ENCODE peak calls at places on chromosomes 3 and 15, in ten cellular contexts. One of them, this sample, is unnamed.

GRCh38 chr15:42107483-42107882 is 13.1 kb upstream of the PLA2G4D start:
- DNase-seq in fibroblast of mammary gland: no peak
- DNase-seq in body of pancreas: peak
- DNase-seq in tibial nerve: no peak
- DNase-seq in choroid plexus epithelial cell: no peak
- DNase-seq in cardiac fibroblast: no peak
- DNase-seq in coronary artery: no peak
- DNase-seq in AG04450: no peak
- DNase-seq in cardiac muscle cell: no peak
- DNase-seq in MCF 10A: no peak
- DNase-seq in this sample: no peak

GRCh38 chr3:38563070-38563901 is 67.1 kb downstream of the EXOG start:
- DNase-seq in fibroblast of mammary gland: no peak
- DNase-seq in body of pancreas: peak
- DNase-seq in tibial nerve: no peak
- DNase-seq in choroid plexus epithelial cell: no peak
- DNase-seq in cardiac fibroblast: no peak
- DNase-seq in coronary artery: peak
- DNase-seq in AG04450: no peak
- DNase-seq in cardiac muscle cell: no peak
- DNase-seq in MCF 10A: no peak
- DNase-seq in this sample: peak

GRCh38 chr15:75153084-75153483 is 48.6 kb upstream of the C15orf39 start:
- DNase-seq in fibroblast of mammary gland: peak
- DNase-seq in body of pancreas: no peak
- DNase-seq in tibial nerve: no peak
- DNase-seq in choroid plexus epithelial cell: peak
- DNase-seq in cardiac fibroblast: peak
- DNase-seq in coronary artery: no peak
- DNase-seq in AG04450: no peak
- DNase-seq in cardiac muscle cell: peak
- DNase-seq in MCF 10A: peak
- DNase-seq in this sample: no peak

GRCh38 chr3:132803889-132804288 is 81.7 kb upstream of the NPHP3 start:
- DNase-seq in fibroblast of mammary gland: no peak
- DNase-seq in body of pancreas: no peak
- DNase-seq in tibial nerve: no peak
- DNase-seq in choroid plexus epithelial cell: no peak
- DNase-seq in cardiac fibroblast: no peak
- DNase-seq in coronary artery: no peak
- DNase-seq in AG04450: no peak
- DNase-seq in cardiac muscle cell: no peak
- DNase-seq in MCF 10A: no peak
- DNase-seq in this sample: no peak

GRCh38 chr3:66428733-66429132 is 72.1 kb downstream of the LRIG1 start:
- DNase-seq in fibroblast of mammary gland: peak
- DNase-seq in body of pancreas: peak
- DNase-seq in tibial nerve: peak
- DNase-seq in choroid plexus epithelial cell: peak
- DNase-seq in cardiac fibroblast: peak
- DNase-seq in coronary artery: no peak
- DNase-seq in AG04450: peak
- DNase-seq in cardiac muscle cell: no peak
- DNase-seq in MCF 10A: peak
- DNase-seq in this sample: no peak

GRCh38 chr15:48595988-48596387 is 49.5 kb downstream of the FBN1 start:
- DNase-seq in fibroblast of mammary gland: no peak
- DNase-seq in body of pancreas: no peak
- DNase-seq in tibial nerve: no peak
- DNase-seq in choroid plexus epithelial cell: no peak
- DNase-seq in cardiac fibroblast: no peak
- DNase-seq in coronary artery: no peak
- DNase-seq in AG04450: no peak
- DNase-seq in cardiac muscle cell: no peak
- DNase-seq in MCF 10A: no peak
- DNase-seq in this sample: no peak

GRCh38 chr3:153840487-153840886 is 280.7 kb upstream of the ARHGEF26 start:
- DNase-seq in fibroblast of mammary gland: no peak
- DNase-seq in body of pancreas: no peak
- DNase-seq in tibial nerve: no peak
- DNase-seq in choroid plexus epithelial cell: no peak
- DNase-seq in cardiac fibroblast: no peak
- DNase-seq in coronary artery: no peak
- DNase-seq in AG04450: no peak
- DNase-seq in cardiac muscle cell: no peak
- DNase-seq in MCF 10A: no peak
- DNase-seq in this sample: no peak

GRCh38 chr3:188797045-188797444 is 374.7 kb upstream of the TPRG1 start:
- DNase-seq in fibroblast of mammary gland: no peak
- DNase-seq in body of pancreas: no peak
- DNase-seq in tibial nerve: no peak
- DNase-seq in choroid plexus epithelial cell: peak
- DNase-seq in cardiac fibroblast: no peak
- DNase-seq in coronary artery: no peak
- DNase-seq in AG04450: no peak
- DNase-seq in cardiac muscle cell: no peak
- DNase-seq in MCF 10A: no peak
- DNase-seq in this sample: no peak

GRCh38 chr3:131535131-131535530 is 32.4 kb upstream of the MRPL3 start:
- DNase-seq in fibroblast of mammary gland: peak
- DNase-seq in body of pancreas: no peak
- DNase-seq in tibial nerve: no peak
- DNase-seq in choroid plexus epithelial cell: no peak
- DNase-seq in cardiac fibroblast: peak
- DNase-seq in coronary artery: no peak
- DNase-seq in AG04450: no peak
- DNase-seq in cardiac muscle cell: no peak
- DNase-seq in MCF 10A: peak
- DNase-seq in this sample: no peak

GRCh38 chr15:30985081-30985531 is 6.3 kb downstream of the MTMR10 start:
- DNase-seq in fibroblast of mammary gland: peak
- DNase-seq in body of pancreas: peak
- DNase-seq in tibial nerve: no peak
- DNase-seq in choroid plexus epithelial cell: peak
- DNase-seq in cardiac fibroblast: peak
- DNase-seq in coronary artery: no peak
- DNase-seq in AG04450: no peak
- DNase-seq in cardiac muscle cell: no peak
- DNase-seq in MCF 10A: no peak
- DNase-seq in this sample: no peak

GRCh38 chr3:14633819-14634424 is 17.6 kb upstream of the CCDC174 start:
- DNase-seq in fibroblast of mammary gland: peak
- DNase-seq in body of pancreas: peak
- DNase-seq in tibial nerve: no peak
- DNase-seq in choroid plexus epithelial cell: peak
- DNase-seq in cardiac fibroblast: peak
- DNase-seq in coronary artery: no peak
- DNase-seq in AG04450: peak
- DNase-seq in cardiac muscle cell: peak
- DNase-seq in MCF 10A: peak
- DNase-seq in this sample: no peak

GRCh38 chr3:190601597-190601996 is 87.7 kb downstream of the IL1RAP start:
- DNase-seq in fibroblast of mammary gland: no peak
- DNase-seq in body of pancreas: peak
- DNase-seq in tibial nerve: no peak
- DNase-seq in choroid plexus epithelial cell: no peak
- DNase-seq in cardiac fibroblast: peak
- DNase-seq in coronary artery: no peak
- DNase-seq in AG04450: no peak
- DNase-seq in cardiac muscle cell: no peak
- DNase-seq in MCF 10A: no peak
- DNase-seq in this sample: no peak

GRCh38 chr3:15295506-15295905 is 36.9 kb downstream of the SH3BP5 start:
- DNase-seq in fibroblast of mammary gland: peak
- DNase-seq in body of pancreas: no peak
- DNase-seq in tibial nerve: no peak
- DNase-seq in choroid plexus epithelial cell: peak
- DNase-seq in cardiac fibroblast: peak
- DNase-seq in coronary artery: no peak
- DNase-seq in AG04450: no peak
- DNase-seq in cardiac muscle cell: no peak
- DNase-seq in MCF 10A: no peak
- DNase-seq in this sample: no peak

DNA sequence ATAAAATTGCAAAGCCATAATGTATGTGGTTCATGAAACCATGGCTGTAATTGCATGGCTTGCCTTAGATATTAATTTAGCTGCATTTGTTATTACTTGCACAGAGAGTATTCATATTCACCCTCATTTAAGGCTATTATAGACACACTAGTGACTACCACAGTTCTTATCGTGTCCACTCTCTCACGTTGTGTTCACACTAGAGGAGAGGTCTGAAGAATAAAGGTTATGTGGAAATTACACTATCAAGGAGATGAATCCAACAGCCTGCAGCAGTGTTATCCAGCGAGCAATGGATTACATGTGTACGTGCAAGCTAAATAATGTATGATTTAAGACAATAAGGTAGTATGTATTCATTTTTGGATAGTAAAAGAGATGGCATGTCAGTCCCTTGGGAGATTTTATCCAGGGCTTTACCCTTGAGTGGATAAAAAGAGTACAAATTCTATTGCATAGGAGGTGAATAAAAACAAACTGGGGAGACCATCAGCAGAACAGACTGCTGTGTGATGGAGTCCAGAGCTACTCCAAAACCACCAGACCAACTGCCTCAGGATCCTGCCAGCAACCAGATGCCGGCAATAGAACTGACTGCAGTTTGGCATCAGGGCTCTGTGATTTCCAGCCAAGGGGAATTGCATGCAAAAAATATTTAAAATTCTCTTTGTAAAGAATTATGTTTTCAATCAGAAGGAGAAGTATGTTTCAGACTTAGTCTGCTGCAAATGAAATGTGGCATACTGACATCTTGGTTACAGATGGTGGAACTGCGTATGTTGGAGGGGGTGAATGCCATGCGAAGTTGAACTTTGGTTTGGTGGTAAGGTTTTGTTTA is 146.6 kb downstream of the RBMS3 start:
- DNase-seq in fibroblast of mammary gland: peak
- DNase-seq in body of pancreas: no peak
- DNase-seq in tibial nerve: no peak
- DNase-seq in choroid plexus epithelial cell: no peak
- DNase-seq in cardiac fibroblast: peak
- DNase-seq in coronary artery: no peak
- DNase-seq in AG04450: no peak
- DNase-seq in cardiac muscle cell: no peak
- DNase-seq in MCF 10A: no peak
- DNase-seq in this sample: no peak
- TF ChIP-seq CTCF in fibroblast of mammary gland: no peak
- TF ChIP-seq CTCF in body of pancreas: no peak
- TF ChIP-seq CTCF in tibial nerve: no peak
- TF ChIP-seq CTCF in choroid plexus epithelial cell: no peak
- TF ChIP-seq CTCF in cardiac fibroblast: no peak
- TF ChIP-seq CTCF in coronary artery: no peak
- TF ChIP-seq CTCF in AG04450: no peak
- TF ChIP-seq CTCF in cardiac muscle cell: no peak
- TF ChIP-seq CTCF in MCF 10A: no peak
- TF ChIP-seq CTCF in this sample: no peak

GRCh38 chr3:47423548-47424145 is 42.8 kb downstream of the PTPN23 start:
- DNase-seq in fibroblast of mammary gland: no peak
- DNase-seq in body of pancreas: no peak
- DNase-seq in tibial nerve: no peak
- DNase-seq in choroid plexus epithelial cell: no peak
- DNase-seq in cardiac fibroblast: no peak
- DNase-seq in coronary artery: no peak
- DNase-seq in AG04450: no peak
- DNase-seq in cardiac muscle cell: no peak
- DNase-seq in MCF 10A: no peak
- DNase-seq in this sample: peak

GRCh38 chr3:47420511-47421484 is 40.0 kb downstream of the PTPN23 start:
- DNase-seq in fibroblast of mammary gland: peak
- DNase-seq in body of pancreas: peak
- DNase-seq in tibial nerve: peak
- DNase-seq in choroid plexus epithelial cell: peak
- DNase-seq in cardiac fibroblast: peak
- DNase-seq in coronary artery: no peak
- DNase-seq in AG04450: peak
- DNase-seq in cardiac muscle cell: peak
- DNase-seq in MCF 10A: peak
- DNase-seq in this sample: peak

GRCh38 chr3:47422743-47423142 is 41.9 kb downstream of the PTPN23 start:
- DNase-seq in fibroblast of mammary gland: no peak
- DNase-seq in body of pancreas: no peak
- DNase-seq in tibial nerve: no peak
- DNase-seq in choroid plexus epithelial cell: no peak
- DNase-seq in cardiac fibroblast: no peak
- DNase-seq in coronary artery: no peak
- DNase-seq in AG04450: no peak
- DNase-seq in cardiac muscle cell: no peak
- DNase-seq in MCF 10A: no peak
- DNase-seq in this sample: no peak

GRCh38 chr3:47420044-47420430 is 39.2 kb downstream of the PTPN23 start:
- DNase-seq in fibroblast of mammary gland: no peak
- DNase-seq in body of pancreas: no peak
- DNase-seq in tibial nerve: no peak
- DNase-seq in choroid plexus epithelial cell: no peak
- DNase-seq in cardiac fibroblast: no peak
- DNase-seq in coronary artery: no peak
- DNase-seq in AG04450: no peak
- DNase-seq in cardiac muscle cell: no peak
- DNase-seq in MCF 10A: no peak
- DNase-seq in this sample: no peak

GRCh38 chr3:47421741-47422649 is 41.2 kb downstream of the PTPN23 start:
- DNase-seq in fibroblast of mammary gland: peak
- DNase-seq in body of pancreas: peak
- DNase-seq in tibial nerve: no peak
- DNase-seq in choroid plexus epithelial cell: peak
- DNase-seq in cardiac fibroblast: peak
- DNase-seq in coronary artery: no peak
- DNase-seq in AG04450: no peak
- DNase-seq in cardiac muscle cell: no peak
- DNase-seq in MCF 10A: peak
- DNase-seq in this sample: peak
- TF ChIP-seq CTCF in fibroblast of mammary gland: peak
- TF ChIP-seq CTCF in body of pancreas: peak
- TF ChIP-seq CTCF in tibial nerve: no peak
- TF ChIP-seq CTCF in choroid plexus epithelial cell: peak
- TF ChIP-seq CTCF in cardiac fibroblast: peak
- TF ChIP-seq CTCF in coronary artery: no peak
- TF ChIP-seq CTCF in AG04450: peak
- TF ChIP-seq CTCF in cardiac muscle cell: peak
- TF ChIP-seq CTCF in MCF 10A: no peak
- TF ChIP-seq CTCF in this sample: peak

GRCh38 chr3:127694467-127695215 is 21.9 kb downstream of the ABTB1 start:
- DNase-seq in fibroblast of mammary gland: no peak
- DNase-seq in body of pancreas: peak
- DNase-seq in tibial nerve: no peak
- DNase-seq in choroid plexus epithelial cell: no peak
- DNase-seq in cardiac fibroblast: no peak
- DNase-seq in coronary artery: no peak
- DNase-seq in AG04450: no peak
- DNase-seq in cardiac muscle cell: no peak
- DNase-seq in MCF 10A: peak
- DNase-seq in this sample: peak
- TF ChIP-seq CTCF in fibroblast of mammary gland: peak
- TF ChIP-seq CTCF in body of pancreas: peak
- TF ChIP-seq CTCF in tibial nerve: no peak
- TF ChIP-seq CTCF in choroid plexus epithelial cell: peak
- TF ChIP-seq CTCF in cardiac fibroblast: peak
- TF ChIP-seq CTCF in coronary artery: no peak
- TF ChIP-seq CTCF in AG04450: peak
- TF ChIP-seq CTCF in cardiac muscle cell: peak
- TF ChIP-seq CTCF in MCF 10A: peak
- TF ChIP-seq CTCF in this sample: peak

GRCh38 chr3:143763568-143764162 is 84.6 kb downstream of the SLC9A9 start:
- DNase-seq in fibroblast of mammary gland: peak
- DNase-seq in body of pancreas: no peak
- DNase-seq in tibial nerve: no peak
- DNase-seq in choroid plexus epithelial cell: peak
- DNase-seq in cardiac fibroblast: peak
- DNase-seq in coronary artery: no peak
- DNase-seq in AG04450: no peak
- DNase-seq in cardiac muscle cell: no peak
- DNase-seq in MCF 10A: peak
- DNase-seq in this sample: no peak
- TF ChIP-seq CTCF in fibroblast of mammary gland: peak
- TF ChIP-seq CTCF in body of pancreas: no peak
- TF ChIP-seq CTCF in tibial nerve: no peak
- TF ChIP-seq CTCF in choroid plexus epithelial cell: peak
- TF ChIP-seq CTCF in cardiac fibroblast: peak
- TF ChIP-seq CTCF in coronary artery: no peak
- TF ChIP-seq CTCF in AG04450: peak
- TF ChIP-seq CTCF in cardiac muscle cell: peak
- TF ChIP-seq CTCF in MCF 10A: peak
- TF ChIP-seq CTCF in this sample: peak

This sample was measured in chondrocyte.